ENCODE peak calls at places on chromosomes 6 and 20, in four cellular contexts. G is AG04450, U is left ventricle myocardium inferior, I is SK-N-SH. X is an unnamed sample.
A peak's percentile ranks its signal among the peaks of the same experiment; 100 is the strongest.

GRCh38 chr6:46925563-46926253 is 4.0 kb upstream of the ADGRF5 start:
- DNase-seq in G (no peak), U (no peak), I (no peak), X (peak; percentile 67)

GRCh38 chr20:33441142-33441955 is 2.2 kb downstream of the SNTA1 start:
- DNase-seq in U (peak; percentile 37), G (no peak), I (no peak), X (peak; percentile 73)

GRCh38 chr6:51514396-51515051 is 572.9 kb downstream of the PKHD1 start:
- DNase-seq in U (no peak), I (no peak), G (no peak), X (no peak)

GRCh38 chr20:21364413-21364812 is 32.9 kb downstream of the NKX2-4 start:
- DNase-seq in U (no peak), I (no peak), G (no peak), X (no peak)

GRCh38 chr20:36825374-36826104 is 50.4 kb upstream of the TLDC2 start:
- DNase-seq in U (no peak), G (no peak), I (peak; percentile 96), X (peak; percentile 51)

GRCh38 chr6:2940010-2940850 is 31.1 kb downstream of the SERPINB6 start:
- DNase-seq in G (no peak), U (no peak), I (no peak), X (no peak)

GRCh38 chr6:28635547-28636158 is 110.0 kb downstream of the GPX5 start:
- DNase-seq in U (no peak), G (no peak), I (peak; percentile 81), X (no peak)

GRCh38 chr6:112232845-112233256 is 21.5 kb downstream of the LAMA4 start:
- DNase-seq in U (peak; percentile 29), I (peak; percentile 59), G (peak; percentile 51), X (peak; percentile 35)

GRCh38 chr6:131600696-131601095 is 27.3 kb downstream of the MED23 start:
- DNase-seq in U (no peak), I (no peak), G (no peak), X (no peak)

GRCh38 chr6:21937466-21937865 is 343.9 kb downstream of the SOX4 start:
- DNase-seq in G (no peak), I (no peak), U (no peak), X (no peak)

GRCh38 chr6:135114355-135115145 is 59.9 kb upstream of the HBS1L start:
- DNase-seq in U (no peak), G (no peak), I (no peak), X (no peak)

GRCh38 chr6:36657265-36657664 is 21.2 kb upstream of the CDKN1A start:
- DNase-seq in G (no peak), U (no peak), I (no peak), X (no peak)
- TF ChIP-seq CTCF in G (no peak), U (no peak), I (no peak), X (no peak)

GRCh38 chr6:17927705-17928104 is 59.7 kb downstream of the KIF13A start:
- DNase-seq in I (no peak), U (peak; percentile 54), G (no peak), X (no peak)
- H3K27ac ChIP-seq in I (peak overlapping the region; percentile 64), U (peak overlapping the region; percentile 84), G (peak overlapping the region; percentile 87), X (no peak overlapping the region)

GRCh38 chr6:84583784-84584183 is 180.6 kb downstream of the TBX18 start:
- DNase-seq in G (no peak), I (no peak), U (no peak), X (no peak)
- H3K4me3 ChIP-seq in G (no peak overlapping the region), I (no peak overlapping the region), U (no peak overlapping the region), X (no peak overlapping the region)

DNA sequence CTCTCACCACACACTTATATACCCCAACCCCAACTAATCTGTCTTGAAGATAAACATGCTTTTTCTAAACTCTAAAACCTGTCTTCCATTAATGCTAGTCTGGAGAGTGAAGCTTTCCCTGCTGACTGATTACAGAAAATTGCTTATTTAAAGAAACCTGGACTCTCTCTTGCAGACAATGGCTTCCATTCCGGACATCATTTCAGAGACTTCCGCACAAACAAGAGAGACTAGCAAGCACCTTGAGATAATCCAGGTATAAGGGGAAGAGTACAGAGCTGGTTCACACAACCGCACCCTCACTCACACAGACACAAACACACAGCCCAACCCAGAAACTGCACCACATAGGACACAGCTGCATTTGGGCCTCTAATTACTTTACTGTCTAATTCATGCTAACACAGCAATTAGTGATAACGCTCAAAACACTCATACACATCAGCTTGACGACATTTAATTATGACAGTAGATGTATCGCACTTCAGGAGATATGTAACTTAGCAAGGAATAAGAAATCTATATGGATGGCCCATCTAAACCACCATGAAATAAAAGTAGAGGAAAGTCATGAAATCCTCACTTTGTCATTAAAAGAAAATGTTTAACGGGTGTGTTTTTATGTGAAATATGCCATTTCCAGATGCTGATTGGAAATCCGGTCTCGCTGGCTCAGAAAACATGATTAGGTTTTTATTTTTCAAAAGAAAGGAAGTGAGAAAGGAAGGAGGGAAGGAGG is 138.1 kb upstream of the JARID2 start:
- DNase-seq in G (no peak), U (no peak), I (no peak), X (no peak)
- TF ChIP-seq CTCF in G (no peak), U (no peak), I (no peak), X (no peak)

GRCh38 chr6:25094726-25095125 is 159.0 kb upstream of the RIPOR2 start:
- DNase-seq in I (no peak), U (no peak), G (no peak), X (no peak)
- H3K27ac ChIP-seq in I (no peak overlapping the region), U (no peak overlapping the region), G (no peak overlapping the region), X (no peak overlapping the region)

DNA sequence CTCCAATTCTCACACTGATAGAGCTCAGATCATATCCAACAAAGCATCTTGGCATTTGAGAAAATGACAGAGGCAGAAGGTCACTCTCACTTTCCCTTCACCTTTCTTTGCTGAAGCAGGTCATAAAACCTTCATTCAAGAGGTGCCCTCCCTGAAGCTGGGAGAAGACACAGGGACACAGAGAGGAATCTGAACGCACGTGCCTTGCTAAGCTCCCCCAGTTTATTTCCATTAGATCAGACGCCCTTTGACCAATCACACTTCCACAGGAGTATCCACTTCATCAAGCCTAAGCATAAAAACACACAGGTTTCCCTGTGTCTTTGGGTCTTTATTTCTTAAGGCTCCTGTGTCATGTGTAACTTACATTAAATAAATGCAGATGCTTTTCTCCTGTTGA is 9.2 kb upstream of the MBOAT1 start:
- DNase-seq in G (no peak), I (no peak), U (no peak), X (no peak)
- H3K4me3 ChIP-seq in G (no peak overlapping the region), I (no peak overlapping the region), U (no peak overlapping the region), X (no peak overlapping the region)

DNA sequence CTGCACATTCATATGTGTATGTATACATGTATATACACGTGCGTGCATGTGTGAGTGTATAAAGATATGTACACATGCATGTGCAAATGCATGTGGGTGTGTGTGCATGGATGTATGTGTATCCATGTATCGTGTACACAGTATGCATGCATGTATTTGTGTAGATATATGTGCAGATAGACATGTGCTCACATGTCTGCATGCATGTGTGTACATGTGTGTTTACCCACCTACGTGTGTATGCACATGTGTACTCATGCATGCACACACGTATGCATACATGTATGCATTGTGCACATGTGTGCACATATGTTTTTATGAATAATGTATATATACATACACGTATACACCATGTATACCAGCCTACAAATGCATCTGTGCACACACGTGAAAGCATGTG is 80.3 kb upstream of the ZNF322 start:
- DNase-seq in G (no peak), I (no peak), U (no peak), X (no peak)
- TF ChIP-seq CTCF in G (no peak), I (no peak), U (no peak), X (no peak)

X was measured in adrenal gland.